ENCODE peak calls at places on chromosome 5, in eight cellular contexts. C is aorta, V is activated T-cell treated with anti-CD3 and anti-CD28 coated beads for 1 hour, R is HCT116, A is endothelial cell, M is NCI-H2029, H is PC-3, B is T-helper 2 cell. U is an unnamed sample.
A peak's percentile ranks its signal among the peaks of the same experiment; 100 is the strongest.

GRCh38 chr5:4544049-4544675 is 596.0 kb upstream of the ADAMTS16 start:
- DNase-seq in V (no peak), H (no peak), R (no peak), C (no peak), A (no peak), B (no peak), M (no peak), U (no peak)

GRCh38 chr5:107808671-107809137 is 138.0 kb upstream of the EFNA5 start:
- DNase-seq in V (no peak), B (no peak), A (peak; percentile 10), H (no peak), C (no peak), M (no peak), R (no peak), U (no peak)

GRCh38 chr5:80705801-80706200 is 51.0 kb upstream of the DHFR start:
- DNase-seq in A (no peak), M (no peak), V (no peak), H (no peak), C (no peak), B (no peak), R (no peak), U (no peak)

GRCh38 chr5:150490296-150490669 is 17.6 kb upstream of the NDST1 start:
- DNase-seq in A (no peak), H (no peak), B (no peak), R (no peak), M (no peak), C (no peak), V (no peak), U (no peak)

GRCh38 chr5:12911156-12911555 is 1006.9 kb upstream of the CTNND2 start:
- DNase-seq in C (no peak), B (no peak), A (no peak), M (no peak), R (no peak), H (no peak), V (no peak), U (no peak)

GRCh38 chr5:4258170-4258569 is 662.5 kb downstream of the IRX1 start:
- DNase-seq in A (no peak), H (no peak), M (no peak), R (no peak), V (no peak), B (no peak), C (no peak), U (no peak)

GRCh38 chr5:82355921-82356454 is 77.8 kb upstream of the RPS23 start:
- DNase-seq in A (no peak), C (no peak), R (no peak), H (no peak), M (no peak), V (no peak), B (no peak), U (no peak)

GRCh38 chr5:147949711-147950573 is 43.6 kb upstream of the C5orf46 start:
- DNase-seq in H (peak; percentile 85), M (no peak), V (no peak), C (no peak), R (peak; percentile 33), A (no peak), B (no peak), U (no peak)

GRCh38 chr5:109256486-109256885 is 153.3 kb downstream of the PJA2 start:
- DNase-seq in A (no peak), H (no peak), R (no peak), M (no peak), V (no peak), B (no peak), C (no peak), U (no peak)

GRCh38 chr5:6236858-6237481 is 141.4 kb downstream of the MED10 start:
- DNase-seq in R (no peak), C (no peak), B (no peak), M (no peak), V (no peak), A (no peak), H (peak; percentile 50), U (no peak)

GRCh38 chr5:86768699-86769202 is 151.0 kb downstream of the COX7C start:
- DNase-seq in R (no peak), H (no peak), M (no peak), V (no peak), B (no peak), C (no peak), A (no peak), U (no peak)

GRCh38 chr5:73282383-73282782 is 109.4 kb downstream of the TMEM174 start:
- DNase-seq in R (no peak), C (no peak), H (no peak), M (peak; percentile 42), B (no peak), A (no peak), V (no peak), U (no peak)

GRCh38 chr5:57805170-57805569 is 322.6 kb upstream of the ACTBL2 start:
- DNase-seq in V (no peak), M (no peak), A (no peak), C (no peak), H (no peak), B (no peak), R (no peak), U (no peak)

GRCh38 chr5:63768221-63768620 is 194.0 kb downstream of the HTR1A start:
- DNase-seq in A (no peak), H (no peak), V (no peak), B (no peak), R (no peak), M (no peak), C (no peak), U (no peak)

GRCh38 chr5:94775088-94775487 is 156.6 kb downstream of the SLF1 start:
- DNase-seq in B (no peak), R (no peak), H (no peak), V (no peak), C (no peak), M (no peak), A (no peak), U (no peak)

GRCh38 chr5:5676218-5676617 is 253.7 kb downstream of the ICE1 start:
- DNase-seq in H (no peak), M (no peak), B (no peak), C (no peak), A (no peak), V (no peak), R (no peak), U (no peak)

GRCh38 chr5:168401226-168401625 is 85.0 kb upstream of the RARS1 start:
- DNase-seq in B (no peak), R (no peak), A (no peak), H (no peak), C (no peak), M (no peak), V (no peak), U (no peak)

GRCh38 chr5:94021246-94021645 is 279.8 kb upstream of the POU5F2 start:
- DNase-seq in H (peak; percentile 95), C (no peak), V (no peak), R (peak; percentile 84), B (no peak), A (no peak), M (peak; percentile 65), U (no peak)

GRCh38 chr5:95620030-95620869 is at the start of gene GPR150:
- DNase-seq in C (peak; percentile 85), A (peak; percentile 48), R (no peak), B (peak; percentile 55), H (peak; percentile 33), V (peak; percentile 49), M (peak; percentile 53), U (peak; percentile 13)

GRCh38 chr5:149153751-149154610 is 12.7 kb downstream of the ABLIM3 start:
- DNase-seq in M (peak; percentile 17), C (no peak), R (no peak), H (no peak), V (no peak), A (no peak), B (no peak), U (no peak)

GRCh38 chr5:79020861-79021561 is 35.9 kb upstream of the ARSB start:
- DNase-seq in R (peak; percentile 58), V (peak; percentile 7), M (peak; percentile 17), A (peak; percentile 64), C (no peak), H (peak; percentile 70), B (peak; percentile 10), U (peak; percentile 75)

U was measured in dorsolateral prefrontal cortex.